ENCODE peak calls at places on chromosomes 16 and 17, in seven cellular contexts. W is SK-N-SH, D is HCT116, O is K562, K is GM12878, Q is H1, C is HepG2. H is an unnamed sample.

GRCh38 chr16:24992696-24993095 is 22.5 kb downstream of the ARHGAP17 start:
- DNase-seq in W (no peak), D (no peak), O (no peak), K (no peak), Q (no peak), C (no peak), H (no peak)

GRCh38 chr16:67150058-67150832 is 553 bp downstream of the B3GNT9 start:
- DNase-seq in W (peak; percentile 97), D (no peak), O (peak; percentile 81), K (no peak), Q (peak; percentile 94), C (no peak), H (no peak)

GRCh38 chr17:28745777-28746473 is 2.1 kb downstream of the TRAF4 start:
- DNase-seq in W (no peak), D (no peak), O (no peak), K (no peak), Q (peak; percentile 62), C (no peak), H (peak; percentile 97)

GRCh38 chr17:43877451-43878155 is 29.7 kb downstream of the MPP2 start:
- DNase-seq in W (no peak), D (no peak), O (no peak), K (no peak), Q (no peak), C (no peak), H (no peak)

GRCh38 chr17:5872831-5873230 is 197.3 kb upstream of the WSCD1 start:
- DNase-seq in W (no peak), D (no peak), O (no peak), K (no peak), Q (no peak), C (no peak), H (no peak)

GRCh38 chr16:67199011-67199807 is at the start of gene ELMO3:
- DNase-seq in W (peak; percentile 72), D (no peak), O (peak; percentile 58), K (no peak), Q (peak; percentile 85), C (no peak), H (peak; percentile 92)

GRCh38 chr16:23359092-23359760 is 57.1 kb downstream of the SCNN1B start:
- DNase-seq in W (no peak), D (no peak), O (no peak), K (no peak), Q (no peak), C (no peak), H (no peak)

GRCh38 chr16:59591480-59591879 is 857.4 kb upstream of the GOT2 start:
- DNase-seq in W (no peak), D (no peak), O (no peak), K (no peak), Q (no peak), C (no peak), H (peak; percentile 32)

GRCh38 chr16:12305081-12305596 is 328.6 kb downstream of the SNX29 start:
- DNase-seq in W (no peak), D (no peak), O (no peak), K (no peak), Q (no peak), C (no peak), H (no peak)

GRCh38 chr17:48804936-48805411 is 12.1 kb downstream of the TTLL6 start:
- DNase-seq in W (peak; percentile 88), D (peak; percentile 77), O (peak; percentile 84), K (no peak), Q (peak; percentile 97), C (peak; percentile 63), H (peak; percentile 75)

GRCh38 chr16:5882087-5882661 is 784.6 kb upstream of the EEF2KMT start:
- DNase-seq in W (no peak), D (no peak), O (peak; percentile 14), K (no peak), Q (no peak), C (no peak), H (peak; percentile 13)

GRCh38 chr17:48505788-48506187 is 25.0 kb downstream of the HOXB1 start:
- DNase-seq in W (no peak), D (peak; percentile 61), O (peak; percentile 71), K (peak; percentile 77), Q (no peak), C (peak; percentile 33), H (no peak)

GRCh38 chr17:27603870-27604794 is 26.9 kb upstream of the LGALS9 start:
- DNase-seq in W (no peak), D (no peak), O (no peak), K (no peak), Q (no peak), C (no peak), H (no peak)

GRCh38 chr17:27601975-27602302 is 29.0 kb upstream of the LGALS9 start:
- DNase-seq in W (no peak), D (no peak), O (no peak), K (no peak), Q (no peak), C (no peak), H (no peak)

GRCh38 chr17:27603446-27603820 is 27.6 kb upstream of the LGALS9 start:
- DNase-seq in W (no peak), D (no peak), O (no peak), K (no peak), Q (no peak), C (no peak), H (no peak)

GRCh38 chr17:27601069-27601974 is 29.7 kb upstream of the LGALS9 start:
- DNase-seq in W (peak; percentile 77), D (peak; percentile 50), O (peak; percentile 68), K (peak; percentile 51), Q (peak; percentile 95), C (peak; percentile 56), H (peak; percentile 83)

DNA sequence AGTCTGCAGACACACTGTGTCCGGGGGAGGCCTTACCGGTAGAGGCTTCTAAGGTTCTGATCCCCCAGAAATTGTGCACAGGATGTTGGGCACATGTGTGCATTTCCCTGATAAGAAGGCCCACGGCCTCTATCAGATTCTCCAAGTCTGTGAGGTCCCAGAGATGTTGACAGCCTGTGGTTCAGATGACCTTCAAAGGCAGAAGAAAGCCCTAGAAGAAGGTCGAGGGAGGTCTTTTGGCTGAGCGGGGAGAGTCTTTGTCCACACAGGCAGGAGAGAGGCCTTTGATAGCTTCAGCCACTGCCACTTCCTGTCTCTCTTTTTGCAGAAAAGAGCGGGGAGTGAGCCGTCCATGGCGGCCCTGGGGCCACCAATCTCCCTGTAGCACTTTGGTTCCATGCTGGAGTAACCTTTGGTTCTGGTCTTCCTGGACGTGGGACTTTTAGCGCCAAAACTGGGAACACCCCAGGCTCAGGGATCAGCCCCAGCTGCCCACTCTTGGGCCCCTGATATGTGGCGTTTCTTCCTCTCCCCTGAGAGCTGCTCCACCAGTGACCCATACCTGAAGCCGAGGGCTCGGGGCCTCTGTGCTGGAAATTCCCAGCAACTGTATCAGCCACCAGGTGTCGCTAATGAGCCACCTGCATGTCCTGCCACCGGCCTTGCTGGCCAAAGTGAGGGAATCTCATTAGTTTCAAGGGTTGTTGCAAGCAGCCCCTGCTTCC is 28.1 kb upstream of the LGALS9 start:
- DNase-seq in W (peak; percentile 87), D (no peak), O (peak; percentile 88), K (no peak), Q (peak; percentile 93), C (peak; percentile 42), H (peak; percentile 81)
- TF ChIP-seq JUND in W (no peak), D (no peak), O (peak; percentile 77), K (no peak), Q (no peak), C (no peak), H (no peak)

DNA sequence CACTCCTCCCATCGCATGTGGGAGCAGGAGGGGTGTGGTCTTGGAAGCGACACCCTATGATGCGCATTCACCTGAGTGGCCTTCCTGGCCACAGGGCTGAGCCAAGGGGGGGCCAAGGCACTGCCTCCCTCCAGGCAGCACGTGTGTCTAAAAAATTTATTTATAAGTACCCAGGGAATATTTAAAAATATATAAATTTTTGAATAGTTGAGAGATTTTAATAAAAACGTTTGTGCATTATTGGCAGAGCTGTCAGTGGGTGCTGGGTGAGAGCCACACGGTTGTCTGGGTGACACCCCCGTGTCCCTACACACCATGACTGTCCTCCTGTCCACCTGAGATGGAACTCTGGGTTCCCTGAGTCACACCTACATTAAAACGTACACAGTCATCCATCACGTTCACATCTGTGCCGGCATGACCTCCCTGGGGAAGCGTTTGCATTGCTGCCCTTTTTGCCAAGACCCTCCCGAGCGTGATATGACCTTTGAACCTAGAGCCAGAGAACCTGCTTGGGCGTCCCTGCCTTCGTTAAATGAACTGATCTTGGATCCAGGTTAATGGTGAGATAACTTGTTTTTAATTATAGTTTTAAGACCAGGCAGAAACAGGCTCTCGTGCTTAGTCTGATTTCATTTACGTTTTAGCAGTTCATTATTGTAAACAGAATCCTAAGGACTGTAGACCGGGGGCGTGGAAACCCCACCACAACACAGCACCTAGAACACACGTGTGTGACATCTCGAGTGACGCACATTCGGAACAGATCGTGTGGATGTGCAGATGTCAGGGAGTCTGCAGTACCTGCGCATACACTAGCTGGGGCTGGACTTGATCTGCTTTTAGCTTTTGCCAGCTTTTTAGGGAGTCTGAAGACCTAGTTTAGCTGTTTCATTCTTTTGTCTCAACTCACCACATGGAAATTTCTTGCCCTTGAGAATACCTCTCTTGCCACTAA is 192.8 kb upstream of the CHMP6 start:
- DNase-seq in W (no peak), D (no peak), O (peak; percentile 55), K (no peak), Q (no peak), C (no peak), H (no peak)
- TF ChIP-seq JUND in W (no peak), D (no peak), O (no peak), K (no peak), Q (no peak), C (no peak), H (no peak)

GRCh38 chr17:13596241-13596941 is 5.3 kb downstream of the HS3ST3A1 start:
- DNase-seq in W (no peak), D (no peak), O (no peak), K (no peak), Q (no peak), C (no peak), H (no peak)

GRCh38 chr17:13599808-13600398 is 1.8 kb downstream of the HS3ST3A1 start:
- DNase-seq in W (no peak), D (no peak), O (no peak), K (no peak), Q (no peak), C (no peak), H (no peak)

GRCh38 chr17:13598353-13599167 is 3.2 kb downstream of the HS3ST3A1 start:
- DNase-seq in W (no peak), D (no peak), O (no peak), K (no peak), Q (no peak), C (no peak), H (no peak)

GRCh38 chr17:13599168-13599577 is 2.6 kb downstream of the HS3ST3A1 start:
- DNase-seq in W (no peak), D (no peak), O (no peak), K (no peak), Q (no peak), C (no peak), H (no peak)

GRCh38 chr17:13597723-13598347 is 3.9 kb downstream of the HS3ST3A1 start:
- DNase-seq in W (peak; percentile 54), D (peak; percentile 27), O (no peak), K (no peak), Q (no peak), C (peak; percentile 45), H (peak; percentile 72)
- TF ChIP-seq JUND in W (no peak), D (no peak), O (no peak), K (no peak), Q (no peak), C (no peak), H (no peak)

DNA sequence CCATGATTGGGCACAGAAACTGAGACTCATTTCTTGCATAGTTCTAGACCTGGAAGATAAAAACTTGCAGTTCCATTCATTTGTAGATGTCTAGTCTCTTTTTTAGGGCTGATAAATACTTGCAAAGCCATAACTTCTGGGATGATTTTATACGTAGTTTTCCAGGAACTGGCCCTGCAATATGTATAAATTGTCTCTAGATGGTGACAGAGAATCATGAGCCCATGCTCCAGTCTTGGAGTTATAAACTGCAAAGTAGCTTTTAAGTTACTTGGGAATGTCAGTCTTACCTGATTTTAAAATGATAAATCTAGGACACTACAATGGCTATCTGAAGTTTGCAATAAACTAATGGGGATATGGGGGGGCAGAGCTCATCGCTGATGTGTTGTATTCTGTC is 3.0 kb upstream of the ADAMTS18 start:
- DNase-seq in W (no peak), D (no peak), O (no peak), K (no peak), Q (no peak), C (no peak), H (no peak)
- TF ChIP-seq JUND in W (no peak), D (no peak), O (no peak), K (no peak), Q (no peak), C (no peak), H (no peak)

H was measured in T47D.